ENCODE peak calls at places on chromosomes 6 and 20, in nine cellular contexts. One of them, this sample, is unnamed. For H3K4me1, the result is how much of the 10 kb centered on the place peaks cover.

GRCh38 chr20:57460781-57461465 is 64.0 kb downstream of the CTCFL start:
- DNase-seq in Caco-2: no peak
- DNase-seq in neuronal stem cell: no peak
- DNase-seq in ovary: no peak
- DNase-seq in breast epithelium: no peak
- DNase-seq in SJSA1: no peak
- DNase-seq in sigmoid colon: no peak
- DNase-seq in heart left ventricle: peak
- DNase-seq in right atrium auricular region: no peak
- DNase-seq in this sample: no peak

GRCh38 chr6:168597471-168597875 is 156.5 kb downstream of the SMOC2 start:
- DNase-seq in neuronal stem cell: no peak
- DNase-seq in right atrium auricular region: no peak
- DNase-seq in ovary: no peak
- DNase-seq in sigmoid colon: peak
- DNase-seq in breast epithelium: no peak
- DNase-seq in Caco-2: peak
- DNase-seq in SJSA1: no peak
- DNase-seq in heart left ventricle: no peak
- DNase-seq in this sample: no peak

GRCh38 chr6:90720404-90720803 is 133.5 kb upstream of the MAP3K7 start:
- DNase-seq in sigmoid colon: no peak
- DNase-seq in SJSA1: no peak
- DNase-seq in neuronal stem cell: no peak
- DNase-seq in heart left ventricle: no peak
- DNase-seq in breast epithelium: no peak
- DNase-seq in ovary: no peak
- DNase-seq in right atrium auricular region: no peak
- DNase-seq in Caco-2: no peak
- DNase-seq in this sample: no peak

GRCh38 chr20:62128499-62128898 is 6.2 kb downstream of the LSM14B start:
- DNase-seq in sigmoid colon: no peak
- DNase-seq in neuronal stem cell: no peak
- DNase-seq in breast epithelium: no peak
- DNase-seq in SJSA1: no peak
- DNase-seq in ovary: no peak
- DNase-seq in Caco-2: no peak
- DNase-seq in right atrium auricular region: no peak
- DNase-seq in heart left ventricle: no peak
- DNase-seq in this sample: no peak

GRCh38 chr6:127096167-127096566 is 22.3 kb upstream of the RSPO3 start:
- DNase-seq in breast epithelium: no peak
- DNase-seq in Caco-2: no peak
- DNase-seq in sigmoid colon: no peak
- DNase-seq in SJSA1: no peak
- DNase-seq in heart left ventricle: no peak
- DNase-seq in ovary: no peak
- DNase-seq in neuronal stem cell: no peak
- DNase-seq in right atrium auricular region: no peak
- DNase-seq in this sample: no peak

GRCh38 chr20:51193066-51193772 is 170.3 kb upstream of the KCNG1 start:
- DNase-seq in SJSA1: no peak
- DNase-seq in breast epithelium: no peak
- DNase-seq in heart left ventricle: no peak
- DNase-seq in sigmoid colon: no peak
- DNase-seq in Caco-2: no peak
- DNase-seq in neuronal stem cell: no peak
- DNase-seq in right atrium auricular region: peak
- DNase-seq in ovary: no peak
- DNase-seq in this sample: no peak

GRCh38 chr6:165636015-165636414 is 27.0 kb downstream of the PDE10A start:
- DNase-seq in neuronal stem cell: no peak
- DNase-seq in breast epithelium: no peak
- DNase-seq in SJSA1: no peak
- DNase-seq in heart left ventricle: no peak
- DNase-seq in right atrium auricular region: no peak
- DNase-seq in Caco-2: no peak
- DNase-seq in sigmoid colon: no peak
- DNase-seq in ovary: no peak
- DNase-seq in this sample: no peak

GRCh38 chr6:166459272-166459671 is 76.5 kb upstream of the MPC1 start:
- DNase-seq in right atrium auricular region: no peak
- DNase-seq in sigmoid colon: no peak
- DNase-seq in breast epithelium: no peak
- DNase-seq in heart left ventricle: no peak
- DNase-seq in SJSA1: no peak
- DNase-seq in neuronal stem cell: no peak
- DNase-seq in ovary: no peak
- DNase-seq in Caco-2: no peak
- DNase-seq in this sample: no peak

GRCh38 chr6:133241901-133242760 is 974 bp downstream of the EYA4 start:
- DNase-seq in Caco-2: no peak
- DNase-seq in neuronal stem cell: peak
- DNase-seq in ovary: peak
- DNase-seq in SJSA1: peak
- DNase-seq in sigmoid colon: peak
- DNase-seq in heart left ventricle: peak
- DNase-seq in right atrium auricular region: no peak
- DNase-seq in breast epithelium: no peak
- DNase-seq in this sample: peak

GRCh38 chr20:49340161-49340966 is 62.5 kb upstream of the ZNFX1 start:
- DNase-seq in heart left ventricle: no peak
- DNase-seq in breast epithelium: no peak
- DNase-seq in sigmoid colon: peak
- DNase-seq in neuronal stem cell: no peak
- DNase-seq in ovary: no peak
- DNase-seq in SJSA1: peak
- DNase-seq in Caco-2: no peak
- DNase-seq in right atrium auricular region: no peak
- DNase-seq in this sample: no peak

GRCh38 chr20:47982574-47983360 is 197.5 kb upstream of the SULF2 start:
- DNase-seq in heart left ventricle: no peak
- DNase-seq in right atrium auricular region: no peak
- DNase-seq in neuronal stem cell: no peak
- DNase-seq in ovary: no peak
- DNase-seq in Caco-2: no peak
- DNase-seq in sigmoid colon: no peak
- DNase-seq in SJSA1: no peak
- DNase-seq in breast epithelium: no peak
- DNase-seq in this sample: no peak

GRCh38 chr6:455835-456234 is 64.3 kb downstream of the IRF4 start:
- DNase-seq in heart left ventricle: no peak
- DNase-seq in sigmoid colon: no peak
- DNase-seq in SJSA1: no peak
- DNase-seq in breast epithelium: no peak
- DNase-seq in neuronal stem cell: no peak
- DNase-seq in ovary: no peak
- DNase-seq in right atrium auricular region: peak
- DNase-seq in Caco-2: no peak
- DNase-seq in this sample: no peak

GRCh38 chr20:5528719-5529256 is 212.0 kb upstream of the PROKR2 start:
- DNase-seq in breast epithelium: peak
- DNase-seq in SJSA1: peak
- DNase-seq in neuronal stem cell: peak
- DNase-seq in ovary: peak
- DNase-seq in Caco-2: peak
- DNase-seq in right atrium auricular region: peak
- DNase-seq in sigmoid colon: peak
- DNase-seq in heart left ventricle: peak
- DNase-seq in this sample: peak

GRCh38 chr6:169092375-169092774 is 161.3 kb downstream of the THBS2 start:
- DNase-seq in sigmoid colon: no peak
- DNase-seq in breast epithelium: no peak
- DNase-seq in Caco-2: no peak
- DNase-seq in right atrium auricular region: no peak
- DNase-seq in SJSA1: no peak
- DNase-seq in neuronal stem cell: no peak
- DNase-seq in ovary: no peak
- DNase-seq in heart left ventricle: no peak
- DNase-seq in this sample: no peak

GRCh38 chr6:56478202-56478601 is 164.5 kb downstream of the DST start:
- DNase-seq in right atrium auricular region: no peak
- DNase-seq in heart left ventricle: no peak
- DNase-seq in SJSA1: no peak
- DNase-seq in breast epithelium: no peak
- DNase-seq in sigmoid colon: no peak
- DNase-seq in Caco-2: no peak
- DNase-seq in neuronal stem cell: no peak
- DNase-seq in ovary: no peak
- DNase-seq in this sample: no peak

GRCh38 chr6:3425574-3425973 is 31.3 kb downstream of the SLC22A23 start:
- DNase-seq in SJSA1: no peak
- DNase-seq in neuronal stem cell: no peak
- DNase-seq in sigmoid colon: no peak
- DNase-seq in ovary: no peak
- DNase-seq in breast epithelium: no peak
- DNase-seq in heart left ventricle: no peak
- DNase-seq in right atrium auricular region: no peak
- DNase-seq in Caco-2: no peak
- DNase-seq in this sample: no peak

GRCh38 chr6:3422457-3422816 is 34.4 kb downstream of the SLC22A23 start:
- DNase-seq in right atrium auricular region: no peak
- DNase-seq in neuronal stem cell: no peak
- DNase-seq in ovary: no peak
- DNase-seq in sigmoid colon: no peak
- DNase-seq in heart left ventricle: no peak
- DNase-seq in Caco-2: no peak
- DNase-seq in breast epithelium: peak
- DNase-seq in SJSA1: no peak
- DNase-seq in this sample: no peak

GRCh38 chr6:3421763-3422456 is 34.9 kb downstream of the SLC22A23 start:
- DNase-seq in neuronal stem cell: no peak
- DNase-seq in right atrium auricular region: no peak
- DNase-seq in breast epithelium: no peak
- DNase-seq in sigmoid colon: no peak
- DNase-seq in SJSA1: peak
- DNase-seq in heart left ventricle: no peak
- DNase-seq in ovary: no peak
- DNase-seq in Caco-2: no peak
- DNase-seq in this sample: no peak

GRCh38 chr6:3424185-3424927 is 32.5 kb downstream of the SLC22A23 start:
- DNase-seq in breast epithelium: no peak
- DNase-seq in neuronal stem cell: no peak
- DNase-seq in ovary: no peak
- DNase-seq in SJSA1: no peak
- DNase-seq in sigmoid colon: no peak
- DNase-seq in right atrium auricular region: no peak
- DNase-seq in heart left ventricle: no peak
- DNase-seq in Caco-2: no peak
- DNase-seq in this sample: no peak

GRCh38 chr6:3423439-3424184 is 33.2 kb downstream of the SLC22A23 start:
- DNase-seq in breast epithelium: no peak
- DNase-seq in heart left ventricle: no peak
- DNase-seq in Caco-2: no peak
- DNase-seq in right atrium auricular region: no peak
- DNase-seq in neuronal stem cell: no peak
- DNase-seq in ovary: no peak
- DNase-seq in sigmoid colon: no peak
- DNase-seq in SJSA1: no peak
- DNase-seq in this sample: no peak
- H3K4me1 ChIP-seq in breast epithelium: under half
- H3K4me1 ChIP-seq in heart left ventricle: under half
- H3K4me1 ChIP-seq in Caco-2: half or more
- H3K4me1 ChIP-seq in right atrium auricular region: under half
- H3K4me1 ChIP-seq in neuronal stem cell: under half
- H3K4me1 ChIP-seq in ovary: under half
- H3K4me1 ChIP-seq in sigmoid colon: under half
- H3K4me1 ChIP-seq in SJSA1: under half
- H3K4me1 ChIP-seq in this sample: under half

GRCh38 chr6:87683890-87684289 is 18.1 kb downstream of the AKIRIN2 start:
- DNase-seq in ovary: no peak
- DNase-seq in neuronal stem cell: no peak
- DNase-seq in SJSA1: no peak
- DNase-seq in Caco-2: no peak
- DNase-seq in breast epithelium: no peak
- DNase-seq in right atrium auricular region: no peak
- DNase-seq in sigmoid colon: no peak
- DNase-seq in heart left ventricle: no peak
- DNase-seq in this sample: no peak
- H3K4me1 ChIP-seq in ovary: under half
- H3K4me1 ChIP-seq in neuronal stem cell: under half
- H3K4me1 ChIP-seq in SJSA1: under half
- H3K4me1 ChIP-seq in Caco-2: under half
- H3K4me1 ChIP-seq in breast epithelium: under half
- H3K4me1 ChIP-seq in right atrium auricular region: under half
- H3K4me1 ChIP-seq in sigmoid colon: under half
- H3K4me1 ChIP-seq in heart left ventricle: half or more
- H3K4me1 ChIP-seq in this sample: under half

DNA sequence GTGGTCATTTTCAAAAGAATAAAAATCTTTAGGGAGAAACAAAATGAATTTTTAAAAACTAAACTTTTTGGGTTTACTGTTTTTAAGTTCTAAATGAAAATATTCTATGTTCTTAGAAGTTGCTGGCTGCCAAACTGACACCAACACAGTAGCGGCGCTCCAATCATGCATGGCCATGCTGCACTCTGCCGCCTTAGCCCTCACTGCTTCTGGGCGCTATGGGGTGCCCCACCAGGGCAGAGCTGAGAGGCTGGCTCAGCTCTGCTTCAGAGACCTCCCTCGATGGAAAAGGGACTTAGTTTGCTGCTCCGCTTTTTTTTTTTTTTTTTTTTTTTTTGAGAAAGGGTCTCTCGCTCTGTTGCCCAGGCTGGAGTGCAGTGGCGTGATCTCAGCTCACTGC is 20.9 kb downstream of the EZR start:
- DNase-seq in breast epithelium: no peak
- DNase-seq in heart left ventricle: no peak
- DNase-seq in right atrium auricular region: no peak
- DNase-seq in Caco-2: no peak
- DNase-seq in ovary: no peak
- DNase-seq in sigmoid colon: no peak
- DNase-seq in neuronal stem cell: no peak
- DNase-seq in SJSA1: no peak
- DNase-seq in this sample: peak
- H3K4me1 ChIP-seq in breast epithelium: under half
- H3K4me1 ChIP-seq in heart left ventricle: half or more
- H3K4me1 ChIP-seq in right atrium auricular region: half or more
- H3K4me1 ChIP-seq in Caco-2: half or more
- H3K4me1 ChIP-seq in ovary: under half
- H3K4me1 ChIP-seq in sigmoid colon: under half
- H3K4me1 ChIP-seq in neuronal stem cell: under half
- H3K4me1 ChIP-seq in SJSA1: under half
- H3K4me1 ChIP-seq in this sample: half or more

DNA sequence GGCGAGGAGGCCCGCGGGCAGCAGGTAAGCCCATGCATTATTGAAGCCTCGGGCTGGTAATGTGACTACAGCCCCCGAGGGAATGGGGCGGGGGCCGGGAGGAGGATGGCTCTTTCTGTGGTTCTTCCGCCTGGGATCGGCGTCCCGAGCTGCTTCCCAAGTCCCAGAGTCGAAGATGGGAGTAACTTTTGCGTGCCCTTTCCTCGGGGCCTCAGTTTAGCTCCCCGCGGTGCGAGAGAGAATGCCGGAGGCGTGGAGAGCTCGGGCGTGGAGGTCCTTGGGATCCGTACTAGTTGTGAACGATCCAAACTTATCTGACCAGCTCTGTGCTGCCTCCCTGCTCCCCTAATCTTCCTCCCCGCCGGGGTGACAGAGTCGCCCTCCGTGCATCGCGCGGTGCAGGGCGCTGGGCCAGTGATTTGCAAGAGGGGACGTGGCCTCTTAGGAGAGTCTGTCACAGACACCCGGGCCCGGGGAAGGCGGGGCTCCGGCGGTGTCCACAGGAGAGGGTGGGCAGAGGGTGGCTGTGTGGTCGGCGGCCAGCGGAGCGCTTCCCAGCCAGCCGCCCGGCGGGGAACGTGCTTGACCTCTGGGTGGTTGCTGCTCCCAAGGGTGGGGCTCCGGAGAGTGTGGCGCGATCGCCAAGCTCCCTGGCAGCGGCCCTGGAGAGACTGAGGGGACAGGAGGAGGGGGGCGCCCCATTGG is 815 bp downstream of the UTRN start:
- DNase-seq in Caco-2: peak
- DNase-seq in right atrium auricular region: peak
- DNase-seq in heart left ventricle: peak
- DNase-seq in breast epithelium: peak
- DNase-seq in neuronal stem cell: no peak
- DNase-seq in SJSA1: peak
- DNase-seq in sigmoid colon: peak
- DNase-seq in ovary: peak
- DNase-seq in this sample: peak
- H3K4me1 ChIP-seq in Caco-2: under half
- H3K4me1 ChIP-seq in right atrium auricular region: under half
- H3K4me1 ChIP-seq in heart left ventricle: under half
- H3K4me1 ChIP-seq in breast epithelium: under half
- H3K4me1 ChIP-seq in neuronal stem cell: under half
- H3K4me1 ChIP-seq in SJSA1: under half
- H3K4me1 ChIP-seq in sigmoid colon: under half
- H3K4me1 ChIP-seq in ovary: under half
- H3K4me1 ChIP-seq in this sample: under half